ENCODE peak calls at places on chromosomes 3 and 15, in ten cellular contexts. J is HL-60, Y is GM23338, Z is upper lobe of left lung, I is transverse colon, L is suprapubic skin, T is sigmoid colon, P is stomach, K is HCT116, A is spleen. C is an unnamed sample.

GRCh38 chr3:9779721-9780450 is 10.1 kb upstream of the CAMK1 start:
- DNase-seq in J (peak; percentile 78), Y (no peak), Z (peak; percentile 37), I (peak; percentile 24), L (no peak), T (no peak), P (no peak), K (no peak), A (peak; percentile 89), C (no peak)

GRCh38 chr15:89090791-89091666 is 2.8 kb downstream of the ABHD2 start:
- DNase-seq in J (peak; percentile 28), Y (no peak), Z (peak; percentile 91), I (peak; percentile 52), L (no peak), T (peak; percentile 87), P (peak; percentile 78), K (no peak), A (peak; percentile 89), C (peak; percentile 51)

GRCh38 chr15:57703387-57703786 is 3.1 kb upstream of the POLR2M start:
- DNase-seq in J (no peak), Y (no peak), Z (no peak), I (no peak), L (no peak), T (no peak), P (no peak), K (no peak), A (no peak), C (no peak)

GRCh38 chr3:31364188-31364587 is 168.5 kb upstream of the STT3B start:
- DNase-seq in J (no peak), Y (no peak), Z (no peak), I (no peak), L (no peak), T (no peak), P (no peak), K (no peak), A (no peak), C (no peak)

GRCh38 chr3:9194509-9195184 is 54.8 kb downstream of the SRGAP3 start:
- DNase-seq in J (no peak), Y (no peak), Z (no peak), I (peak; percentile 25), L (no peak), T (peak; percentile 37), P (no peak), K (no peak), A (no peak), C (no peak)

GRCh38 chr15:57403532-57403931 is 27.2 kb downstream of the CGNL1 start:
- DNase-seq in J (no peak), Y (no peak), Z (no peak), I (no peak), L (no peak), T (no peak), P (no peak), K (no peak), A (no peak), C (no peak)

GRCh38 chr15:80308002-80308401 is 56.0 kb upstream of the CTXND1 start:
- DNase-seq in J (no peak), Y (peak; percentile 77), Z (no peak), I (no peak), L (no peak), T (no peak), P (no peak), K (no peak), A (no peak), C (no peak)

GRCh38 chr15:99019558-99020540 is 12.3 kb upstream of the PGPEP1L start:
- DNase-seq in J (no peak), Y (no peak), Z (no peak), I (no peak), L (no peak), T (no peak), P (no peak), K (no peak), A (no peak), C (no peak)

GRCh38 chr3:38627956-38628355 is 21.5 kb downstream of the SCN5A start:
- DNase-seq in J (no peak), Y (peak; percentile 89), Z (no peak), I (no peak), L (no peak), T (no peak), P (no peak), K (no peak), A (no peak), C (no peak)

GRCh38 chr3:138234401-138235179 is 47.5 kb downstream of the ARMC8 start:
- DNase-seq in J (no peak), Y (no peak), Z (no peak), I (no peak), L (no peak), T (no peak), P (no peak), K (no peak), A (no peak), C (no peak)

GRCh38 chr15:90211440-90212168 is 10.5 kb downstream of the SEMA4B start:
- DNase-seq in J (no peak), Y (no peak), Z (peak; percentile 69), I (peak; percentile 90), L (no peak), T (no peak), P (peak; percentile 79), K (peak; percentile 66), A (peak; percentile 84), C (no peak)

GRCh38 chr3:138861755-138862333 is 27.1 kb upstream of the PIK3CB start:
- DNase-seq in J (no peak), Y (peak; percentile 69), Z (no peak), I (no peak), L (no peak), T (no peak), P (no peak), K (peak; percentile 23), A (peak; percentile 34), C (no peak)

GRCh38 chr15:49468440-49468839 is 45.4 kb downstream of the FGF7 start:
- DNase-seq in J (no peak), Y (no peak), Z (no peak), I (no peak), L (no peak), T (no peak), P (no peak), K (no peak), A (no peak), C (no peak)

DNA sequence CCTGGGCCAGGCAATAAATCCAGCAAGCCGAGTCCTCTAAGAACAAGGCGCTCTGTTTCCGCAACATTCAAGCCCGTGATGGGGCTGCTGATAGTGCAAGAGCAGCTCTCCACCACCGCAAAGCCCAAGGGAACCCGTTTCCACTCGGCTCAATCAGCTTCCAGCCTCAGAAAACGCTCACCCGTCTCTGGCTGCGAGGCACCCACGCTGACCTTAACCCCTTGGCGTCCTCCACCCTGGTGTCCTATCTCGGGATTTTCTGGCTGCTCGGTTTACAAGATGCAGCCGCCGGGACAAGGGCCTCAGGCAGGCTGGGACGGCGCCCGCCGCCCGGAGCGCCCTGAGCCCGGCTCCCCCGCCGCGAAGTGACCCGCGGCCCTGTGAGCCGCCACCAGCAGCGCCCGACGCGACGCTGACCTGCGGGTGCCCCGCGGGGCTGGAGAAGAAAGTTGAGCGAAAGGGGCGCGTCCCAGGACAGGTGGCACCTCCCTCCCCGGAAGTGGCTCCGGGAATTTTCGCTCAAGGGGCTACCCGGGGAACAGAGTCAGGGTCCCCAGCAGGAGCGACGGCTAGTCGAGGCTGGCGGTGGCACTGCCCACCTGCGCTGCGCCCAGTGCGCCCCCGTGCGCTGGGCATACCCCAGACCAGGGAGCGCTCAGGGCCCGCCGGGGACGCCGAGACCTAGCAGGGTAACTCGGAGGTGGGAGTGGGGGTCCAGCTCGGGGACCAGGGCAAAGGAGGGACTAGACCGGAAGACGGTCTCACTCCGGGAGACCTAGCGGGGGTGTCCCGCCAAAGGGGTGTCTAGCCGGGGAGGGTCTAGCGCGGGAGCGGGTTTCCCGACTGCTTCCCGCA is 18.1 kb downstream of the SPATA12 start:
- DNase-seq in J (no peak), Y (peak; percentile 73), Z (peak; percentile 68), I (peak; percentile 66), L (peak; percentile 91), T (peak; percentile 88), P (peak; percentile 49), K (no peak), A (peak; percentile 81), C (peak; percentile 66)
- TF ChIP-seq POLR2AphosphoS5 in J (no peak), Y (peak; percentile 4), Z (no peak), I (no peak), L (no peak), T (peak; percentile 10), P (no peak), K (peak; percentile 44), A (no peak), C (no peak)

GRCh38 chr3:129393271-129393670 is 35.2 kb downstream of the EFCAB12 start:
- DNase-seq in J (no peak), Y (no peak), Z (no peak), I (no peak), L (no peak), T (no peak), P (no peak), K (no peak), A (no peak), C (no peak)
- H3K27ac ChIP-seq in J (no peak overlapping the region), Y (no peak overlapping the region), Z (peak overlapping the region; percentile 46), I (no peak overlapping the region), L (peak overlapping the region; percentile 3), T (no peak overlapping the region), P (no peak overlapping the region), K (no peak overlapping the region), A (no peak overlapping the region), C (peak overlapping the region; percentile 25)

DNA sequence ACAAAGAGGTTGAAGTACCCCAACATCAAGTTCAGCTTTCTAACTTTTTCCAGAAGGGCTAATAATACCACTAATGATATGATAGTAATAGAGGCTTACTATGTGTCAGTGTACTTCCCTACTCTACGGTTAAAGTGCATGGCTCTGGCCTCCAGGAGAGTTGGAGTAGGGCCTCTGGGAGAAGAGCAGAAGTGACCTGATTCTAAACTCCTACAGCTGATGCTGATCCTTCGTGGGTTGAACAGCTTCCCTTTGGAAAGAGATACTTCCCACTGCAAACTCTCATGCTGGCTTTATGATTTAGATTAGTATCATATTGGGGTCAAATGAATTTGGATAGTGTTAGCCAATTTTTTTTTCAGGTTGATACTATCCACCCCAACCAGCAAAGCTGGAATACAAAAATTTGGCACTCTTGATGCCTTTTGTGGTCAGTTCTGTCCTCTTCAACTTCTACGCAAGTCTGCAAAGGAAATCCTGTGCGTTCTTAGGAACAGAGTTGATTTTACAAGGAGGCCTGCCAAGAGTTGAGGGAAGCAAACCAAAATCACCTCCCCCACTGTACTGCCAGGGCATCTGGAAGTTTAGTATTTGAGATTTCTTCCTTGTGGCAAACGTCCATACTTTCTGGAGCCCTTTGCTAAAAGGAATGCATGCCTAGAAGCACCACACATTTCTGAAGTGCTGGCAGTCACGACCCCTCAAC is 17.8 kb downstream of the TMEM212 start:
- DNase-seq in J (no peak), Y (no peak), Z (no peak), I (no peak), L (no peak), T (no peak), P (peak; percentile 35), K (no peak), A (no peak), C (no peak)
- TF ChIP-seq POLR2AphosphoS5 in J (no peak), Y (no peak), Z (peak; percentile 47), I (no peak), L (no peak), T (no peak), P (no peak), K (no peak), A (no peak), C (no peak)

GRCh38 chr3:170154569-170155143 is 26.9 kb downstream of the PHC3 start:
- DNase-seq in J (no peak), Y (no peak), Z (no peak), I (no peak), L (no peak), T (no peak), P (no peak), K (no peak), A (no peak), C (no peak)
- H3K27ac ChIP-seq in J (peak overlapping the region; percentile 57), Y (peak overlapping the region; percentile 72), Z (peak overlapping the region; percentile 39), I (peak overlapping the region; percentile 77), L (no peak overlapping the region), T (no peak overlapping the region), P (peak overlapping the region; percentile 40), K (no peak overlapping the region), A (peak overlapping the region; percentile 77), C (peak overlapping the region; percentile 8)

C was measured in breast epithelium.